ENCODE peak calls at places on chromosomes 2 and 18, in seven cellular contexts. One of them, this sample, is unnamed.

GRCh38 chr18:36828157-36828629 is 609 bp downstream of the TPGS2 start:
- DNase-seq in stomach: no peak
- DNase-seq in heart left ventricle: no peak
- DNase-seq in prostate gland: peak; percentile 26
- DNase-seq in body of pancreas: peak; percentile 49
- DNase-seq in H1: no peak
- DNase-seq in gastrocnemius medialis: peak; percentile 28
- DNase-seq in this sample: no peak

GRCh38 chr2:173963817-173964564 is 1.2 kb downstream of the SP3 start:
- DNase-seq in stomach: peak; percentile 93
- DNase-seq in heart left ventricle: peak; percentile 94
- DNase-seq in gastrocnemius medialis: peak; percentile 89
- DNase-seq in prostate gland: peak; percentile 91
- DNase-seq in H1: peak; percentile 89
- DNase-seq in body of pancreas: peak; percentile 93
- DNase-seq in this sample: peak; percentile 70

GRCh38 chr2:200039847-200040246 is 84.5 kb downstream of the MAIP1 start:
- DNase-seq in H1: no peak
- DNase-seq in body of pancreas: no peak
- DNase-seq in gastrocnemius medialis: no peak
- DNase-seq in stomach: no peak
- DNase-seq in prostate gland: no peak
- DNase-seq in heart left ventricle: no peak
- DNase-seq in this sample: no peak

GRCh38 chr2:109638807-109639206 is 24.6 kb downstream of the SOWAHC start:
- DNase-seq in prostate gland: no peak
- DNase-seq in H1: no peak
- DNase-seq in stomach: no peak
- DNase-seq in gastrocnemius medialis: no peak
- DNase-seq in heart left ventricle: no peak
- DNase-seq in body of pancreas: peak; percentile 34
- DNase-seq in this sample: no peak

GRCh38 chr2:186256540-186256939 is 229.5 kb upstream of the ZC3H15 start:
- DNase-seq in H1: no peak
- DNase-seq in body of pancreas: no peak
- DNase-seq in gastrocnemius medialis: no peak
- DNase-seq in prostate gland: no peak
- DNase-seq in heart left ventricle: no peak
- DNase-seq in stomach: no peak
- DNase-seq in this sample: no peak

GRCh38 chr2:190819835-190820234 is 60.8 kb upstream of the GLS start:
- DNase-seq in heart left ventricle: no peak
- DNase-seq in gastrocnemius medialis: no peak
- DNase-seq in body of pancreas: no peak
- DNase-seq in prostate gland: no peak
- DNase-seq in stomach: no peak
- DNase-seq in H1: no peak
- DNase-seq in this sample: no peak

GRCh38 chr2:237886702-237887481 is 27.5 kb downstream of the RAMP1 start:
- DNase-seq in heart left ventricle: peak; percentile 89
- DNase-seq in body of pancreas: peak; percentile 57
- DNase-seq in H1: no peak
- DNase-seq in gastrocnemius medialis: peak; percentile 86
- DNase-seq in prostate gland: no peak
- DNase-seq in stomach: no peak
- DNase-seq in this sample: no peak

GRCh38 chr18:50654658-50655550 is 95.0 kb downstream of the MAPK4 start:
- DNase-seq in prostate gland: no peak
- DNase-seq in stomach: no peak
- DNase-seq in H1: no peak
- DNase-seq in gastrocnemius medialis: peak; percentile 74
- DNase-seq in heart left ventricle: peak; percentile 38
- DNase-seq in body of pancreas: no peak
- DNase-seq in this sample: no peak

GRCh38 chr2:120018549-120018948 is 5.7 kb downstream of the EPB41L5 start:
- DNase-seq in heart left ventricle: no peak
- DNase-seq in prostate gland: no peak
- DNase-seq in stomach: no peak
- DNase-seq in gastrocnemius medialis: no peak
- DNase-seq in body of pancreas: no peak
- DNase-seq in H1: no peak
- DNase-seq in this sample: no peak

GRCh38 chr2:211259831-211260476 is 703.6 kb downstream of the CPS1 start:
- DNase-seq in H1: no peak
- DNase-seq in stomach: no peak
- DNase-seq in body of pancreas: no peak
- DNase-seq in heart left ventricle: no peak
- DNase-seq in prostate gland: no peak
- DNase-seq in gastrocnemius medialis: no peak
- DNase-seq in this sample: no peak

GRCh38 chr2:8616084-8616419 is 65.8 kb upstream of the ID2 start:
- DNase-seq in prostate gland: no peak
- DNase-seq in heart left ventricle: no peak
- DNase-seq in gastrocnemius medialis: no peak
- DNase-seq in H1: no peak
- DNase-seq in stomach: no peak
- DNase-seq in body of pancreas: no peak
- DNase-seq in this sample: no peak

GRCh38 chr2:174750923-174751441 is 13.3 kb downstream of the CHRNA1 start:
- DNase-seq in gastrocnemius medialis: no peak
- DNase-seq in heart left ventricle: no peak
- DNase-seq in H1: no peak
- DNase-seq in stomach: no peak
- DNase-seq in prostate gland: no peak
- DNase-seq in body of pancreas: no peak
- DNase-seq in this sample: no peak

GRCh38 chr2:232368311-232368731 is 10.2 kb upstream of the ALPP start:
- DNase-seq in heart left ventricle: no peak
- DNase-seq in stomach: no peak
- DNase-seq in prostate gland: no peak
- DNase-seq in H1: no peak
- DNase-seq in gastrocnemius medialis: no peak
- DNase-seq in body of pancreas: no peak
- DNase-seq in this sample: no peak

GRCh38 chr18:8190980-8191379 is 418.3 kb upstream of the RAB12 start:
- DNase-seq in H1: no peak
- DNase-seq in prostate gland: no peak
- DNase-seq in heart left ventricle: no peak
- DNase-seq in stomach: no peak
- DNase-seq in gastrocnemius medialis: no peak
- DNase-seq in body of pancreas: no peak
- DNase-seq in this sample: no peak

GRCh38 chr2:236919209-236919608 is 166.5 kb upstream of the COPS8 start:
- DNase-seq in H1: no peak
- DNase-seq in heart left ventricle: no peak
- DNase-seq in stomach: no peak
- DNase-seq in gastrocnemius medialis: no peak
- DNase-seq in body of pancreas: no peak
- DNase-seq in prostate gland: no peak
- DNase-seq in this sample: no peak

GRCh38 chr2:44178950-44179349 is 10.3 kb downstream of the PPM1B start:
- DNase-seq in H1: no peak
- DNase-seq in body of pancreas: no peak
- DNase-seq in prostate gland: no peak
- DNase-seq in stomach: no peak
- DNase-seq in heart left ventricle: no peak
- DNase-seq in gastrocnemius medialis: no peak
- DNase-seq in this sample: no peak

GRCh38 chr2:10076511-10076910 is 3.7 kb downstream of the CYS1 start:
- DNase-seq in gastrocnemius medialis: no peak
- DNase-seq in body of pancreas: no peak
- DNase-seq in heart left ventricle: no peak
- DNase-seq in prostate gland: no peak
- DNase-seq in H1: no peak
- DNase-seq in stomach: no peak
- DNase-seq in this sample: no peak

GRCh38 chr2:45904931-45905642 is 253.6 kb downstream of the PRKCE start:
- DNase-seq in gastrocnemius medialis: no peak
- DNase-seq in stomach: no peak
- DNase-seq in heart left ventricle: no peak
- DNase-seq in prostate gland: no peak
- DNase-seq in H1: no peak
- DNase-seq in body of pancreas: no peak
- DNase-seq in this sample: no peak

GRCh38 chr2:25844089-25844488 is 34.2 kb downstream of the ASXL2 start:
- DNase-seq in body of pancreas: no peak
- DNase-seq in gastrocnemius medialis: peak; percentile 57
- DNase-seq in heart left ventricle: no peak
- DNase-seq in prostate gland: no peak
- DNase-seq in stomach: no peak
- DNase-seq in H1: no peak
- DNase-seq in this sample: no peak

GRCh38 chr2:27369471-27370025 is 590 bp downstream of the EIF2B4 start:
- DNase-seq in stomach: peak; percentile 59
- DNase-seq in prostate gland: no peak
- DNase-seq in gastrocnemius medialis: peak; percentile 57
- DNase-seq in H1: peak; percentile 88
- DNase-seq in body of pancreas: peak; percentile 61
- DNase-seq in heart left ventricle: peak; percentile 60
- DNase-seq in this sample: no peak

GRCh38 chr2:73089270-73090030 is 17.9 kb upstream of the SFXN5 start:
- DNase-seq in prostate gland: no peak
- DNase-seq in stomach: peak; percentile 36
- DNase-seq in gastrocnemius medialis: no peak
- DNase-seq in H1: no peak
- DNase-seq in heart left ventricle: peak; percentile 61
- DNase-seq in body of pancreas: peak; percentile 70
- DNase-seq in this sample: no peak

GRCh38 chr2:232839680-232840079 is 30.4 kb upstream of the SNORC start:
- DNase-seq in stomach: peak; percentile 51
- DNase-seq in heart left ventricle: peak; percentile 62
- DNase-seq in gastrocnemius medialis: peak; percentile 32
- DNase-seq in body of pancreas: peak; percentile 40
- DNase-seq in H1: no peak
- DNase-seq in prostate gland: peak; percentile 41
- DNase-seq in this sample: no peak

GRCh38 chr2:101787097-101787496 is 89.6 kb downstream of the MAP4K4 start:
- DNase-seq in gastrocnemius medialis: no peak
- DNase-seq in prostate gland: no peak
- DNase-seq in H1: no peak
- DNase-seq in stomach: no peak
- DNase-seq in body of pancreas: no peak
- DNase-seq in heart left ventricle: no peak
- DNase-seq in this sample: no peak

GRCh38 chr2:234203135-234203984 is 152.9 kb downstream of the SPP2 start:
- DNase-seq in heart left ventricle: no peak
- DNase-seq in stomach: no peak
- DNase-seq in H1: no peak
- DNase-seq in body of pancreas: no peak
- DNase-seq in gastrocnemius medialis: no peak
- DNase-seq in prostate gland: peak; percentile 27
- DNase-seq in this sample: no peak
- H3K4me3 ChIP-seq in heart left ventricle: no peak overlapping the region
- H3K4me3 ChIP-seq in stomach: no peak overlapping the region
- H3K4me3 ChIP-seq in H1: no peak overlapping the region
- H3K4me3 ChIP-seq in body of pancreas: no peak overlapping the region
- H3K4me3 ChIP-seq in gastrocnemius medialis: no peak overlapping the region
- H3K4me3 ChIP-seq in prostate gland: no peak overlapping the region
- H3K4me3 ChIP-seq in this sample: peak overlapping the region; percentile 32

GRCh38 chr2:111897630-111897923 is 830 bp upstream of the MERTK start:
- DNase-seq in prostate gland: no peak
- DNase-seq in body of pancreas: no peak
- DNase-seq in gastrocnemius medialis: no peak
- DNase-seq in H1: no peak
- DNase-seq in stomach: no peak
- DNase-seq in heart left ventricle: no peak
- DNase-seq in this sample: no peak

GRCh38 chr2:111898703-111899514 is 502 bp downstream of the MERTK start:
- DNase-seq in body of pancreas: peak; percentile 27
- DNase-seq in prostate gland: peak; percentile 25
- DNase-seq in heart left ventricle: no peak
- DNase-seq in stomach: peak; percentile 34
- DNase-seq in gastrocnemius medialis: no peak
- DNase-seq in H1: no peak
- DNase-seq in this sample: no peak

GRCh38 chr2:111896007-111896406 is 2.4 kb upstream of the MERTK start:
- DNase-seq in heart left ventricle: no peak
- DNase-seq in stomach: no peak
- DNase-seq in body of pancreas: no peak
- DNase-seq in prostate gland: no peak
- DNase-seq in gastrocnemius medialis: peak; percentile 24
- DNase-seq in H1: no peak
- DNase-seq in this sample: no peak

GRCh38 chr2:111896576-111896975 is 1.8 kb upstream of the MERTK start:
- DNase-seq in stomach: no peak
- DNase-seq in body of pancreas: no peak
- DNase-seq in gastrocnemius medialis: no peak
- DNase-seq in prostate gland: peak; percentile 49
- DNase-seq in heart left ventricle: no peak
- DNase-seq in H1: no peak
- DNase-seq in this sample: no peak

DNA sequence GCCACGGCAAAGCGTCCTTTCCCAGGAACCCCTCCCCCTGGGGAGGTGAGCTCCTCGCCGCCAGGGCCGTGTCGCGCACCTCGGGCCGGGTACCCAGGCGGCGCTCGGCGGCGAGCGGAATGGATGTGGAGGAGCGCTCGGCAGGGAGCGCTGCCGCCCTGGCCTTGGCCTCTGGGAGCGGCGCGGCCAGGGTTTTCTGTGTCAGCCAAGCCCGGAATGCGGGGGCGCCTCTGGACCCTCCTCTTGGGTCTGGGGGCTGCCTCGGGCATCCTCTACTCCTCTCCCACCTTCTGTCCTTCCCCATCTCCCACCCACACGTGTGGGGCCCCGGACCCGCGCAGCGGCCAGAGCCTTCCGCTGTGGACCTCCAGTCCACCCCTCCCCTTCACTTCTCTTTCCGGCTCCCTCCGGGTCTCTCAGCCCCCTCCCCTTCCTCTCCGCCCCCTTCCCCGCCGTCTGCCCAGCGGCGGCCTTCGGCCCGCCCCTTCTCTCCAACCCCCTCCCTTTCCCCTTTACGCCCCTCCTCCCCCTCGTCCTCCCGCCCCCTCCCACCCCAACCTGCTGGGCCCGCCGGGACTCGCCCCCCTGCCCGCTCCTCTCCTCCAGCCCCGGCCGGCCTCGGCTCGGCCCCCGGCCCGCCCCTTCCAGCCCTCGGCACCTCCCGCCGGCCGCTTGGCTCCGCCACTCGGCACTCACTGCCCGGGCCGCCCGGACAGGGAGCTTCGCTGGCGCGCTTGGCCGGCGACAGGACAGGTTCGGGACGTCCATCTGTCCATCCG is at the start of gene MERTK:
- DNase-seq in stomach: peak; percentile 89
- DNase-seq in H1: peak; percentile 90
- DNase-seq in prostate gland: peak; percentile 90
- DNase-seq in body of pancreas: peak; percentile 88
- DNase-seq in heart left ventricle: peak; percentile 91
- DNase-seq in gastrocnemius medialis: peak; percentile 48
- DNase-seq in this sample: no peak
- TF ChIP-seq POLR2A in stomach: no peak
- TF ChIP-seq POLR2A in H1: peak; percentile 26
- TF ChIP-seq POLR2A in prostate gland: peak; percentile 73
- TF ChIP-seq POLR2A in body of pancreas: peak; percentile 89
- TF ChIP-seq POLR2A in heart left ventricle: peak; percentile 65
- TF ChIP-seq POLR2A in gastrocnemius medialis: peak; percentile 36
- TF ChIP-seq POLR2A in this sample: peak; percentile 80

GRCh38 chr18:75211721-75212625 is 1.4 kb downstream of the TSHZ1 start:
- DNase-seq in heart left ventricle: peak; percentile 65
- DNase-seq in gastrocnemius medialis: peak; percentile 29
- DNase-seq in prostate gland: no peak
- DNase-seq in body of pancreas: peak; percentile 36
- DNase-seq in stomach: no peak
- DNase-seq in H1: peak; percentile 76
- DNase-seq in this sample: no peak
- H3K27ac ChIP-seq in heart left ventricle: peak overlapping the region; percentile 91
- H3K27ac ChIP-seq in gastrocnemius medialis: peak overlapping the region; percentile 82
- H3K27ac ChIP-seq in prostate gland: peak overlapping the region; percentile 80
- H3K27ac ChIP-seq in body of pancreas: peak overlapping the region; percentile 68
- H3K27ac ChIP-seq in stomach: peak overlapping the region; percentile 83
- H3K27ac ChIP-seq in H1: no peak overlapping the region
- H3K27ac ChIP-seq in this sample: peak overlapping the region; percentile 99

GRCh38 chr2:128195435-128195984 is 104.5 kb downstream of the UGGT1 start:
- DNase-seq in body of pancreas: no peak
- DNase-seq in prostate gland: no peak
- DNase-seq in H1: no peak
- DNase-seq in heart left ventricle: no peak
- DNase-seq in stomach: no peak
- DNase-seq in gastrocnemius medialis: no peak
- DNase-seq in this sample: no peak
- H3K4me3 ChIP-seq in body of pancreas: no peak overlapping the region
- H3K4me3 ChIP-seq in prostate gland: no peak overlapping the region
- H3K4me3 ChIP-seq in H1: no peak overlapping the region
- H3K4me3 ChIP-seq in heart left ventricle: no peak overlapping the region
- H3K4me3 ChIP-seq in stomach: peak overlapping the region; percentile 1
- H3K4me3 ChIP-seq in gastrocnemius medialis: no peak overlapping the region
- H3K4me3 ChIP-seq in this sample: no peak overlapping the region

This sample was measured in esophagus squamous epithelium.